ENCODE peak calls at places on chromosomes 5 and 9, in ten cellular contexts. F, M, Q, P, H, V, J, R, G and I are unnamed samples. For H3K36me3, the result is how much of the 10 kb centered on the place peaks cover.

GRCh38 chr5:178421699-178422399 is 168.3 kb downstream of the COL23A1 start:
- DNase-seq in G (no peak), R (no peak), H (no peak), P (no peak), F (no peak), V (no peak), M (no peak), Q (no peak), J (no peak), I (no peak)

GRCh38 chr5:133781446-133781845 is 169.1 kb upstream of the FSTL4 start:
- DNase-seq in G (no peak), F (no peak), H (no peak), Q (no peak), R (no peak), V (no peak), P (no peak), J (no peak), M (no peak), I (no peak)

GRCh38 chr5:108451269-108451668 is 69.4 kb upstream of the FBXL17 start:
- DNase-seq in P (no peak), J (no peak), Q (no peak), M (no peak), G (no peak), R (no peak), V (no peak), H (no peak), F (no peak), I (no peak)

GRCh38 chr5:122469520-122469919 is 157.5 kb downstream of the SNCAIP start:
- DNase-seq in Q (no peak), P (no peak), F (no peak), M (no peak), H (no peak), V (no peak), G (no peak), J (no peak), R (no peak), I (no peak)

GRCh38 chr5:33531796-33532195 is 91.0 kb downstream of the TARS1 start:
- DNase-seq in M (no peak), H (no peak), J (no peak), G (no peak), V (no peak), Q (no peak), F (no peak), R (no peak), P (no peak), I (no peak)

GRCh38 chr5:149268928-149269557 is 2.6 kb upstream of the AFAP1L1 start:
- DNase-seq in P (no peak), M (no peak), J (no peak), H (peak), V (no peak), G (no peak), F (no peak), Q (no peak), R (no peak), I (no peak)

GRCh38 chr9:75918154-75918553 is 27.7 kb downstream of the PCSK5 start:
- DNase-seq in R (no peak), F (no peak), V (no peak), J (no peak), G (no peak), M (no peak), Q (no peak), P (no peak), H (peak), I (no peak)

GRCh38 chr5:105907016-105907415 is 1763.7 kb downstream of the EFNA5 start:
- DNase-seq in M (no peak), J (no peak), Q (no peak), V (no peak), G (no peak), R (no peak), P (no peak), H (no peak), F (no peak), I (no peak)

GRCh38 chr9:103941104-103941503 is 153.0 kb upstream of the SMC2 start:
- DNase-seq in F (no peak), M (no peak), P (no peak), V (no peak), Q (no peak), H (no peak), R (no peak), J (peak), G (no peak), I (no peak)

GRCh38 chr9:131258698-131259431 is 17.4 kb downstream of the FAM78A start:
- DNase-seq in R (no peak), P (no peak), J (peak), M (no peak), V (no peak), G (no peak), H (no peak), F (no peak), Q (no peak), I (no peak)

GRCh38 chr5:56607551-56607950 is 207.8 kb upstream of the MAP3K1 start:
- DNase-seq in J (no peak), Q (no peak), H (peak), G (no peak), P (no peak), V (no peak), M (no peak), F (no peak), R (no peak), I (no peak)

GRCh38 chr5:143782588-143783386 is 29.2 kb upstream of the HMHB1 start:
- DNase-seq in F (no peak), P (no peak), V (no peak), R (no peak), Q (no peak), M (no peak), G (no peak), J (no peak), H (no peak), I (no peak)

GRCh38 chr5:160930361-160930760 is 78.3 kb upstream of the ATP10B start:
- DNase-seq in V (no peak), Q (no peak), H (peak), M (no peak), R (no peak), P (no peak), J (no peak), G (no peak), F (no peak), I (no peak)

GRCh38 chr5:112529525-112529924 is 110.4 kb upstream of the EPB41L4A start:
- DNase-seq in V (no peak), J (no peak), H (peak), G (no peak), F (no peak), P (no peak), M (no peak), R (no peak), Q (no peak), I (no peak)

GRCh38 chr9:70177121-70177520 is 81.7 kb upstream of the SMC5 start:
- DNase-seq in J (no peak), H (no peak), M (no peak), F (no peak), P (no peak), R (no peak), V (no peak), G (no peak), Q (no peak), I (no peak)

GRCh38 chr5:56247596-56247995 is 14.5 kb upstream of the ANKRD55 start:
- DNase-seq in Q (no peak), H (no peak), F (no peak), R (no peak), V (no peak), J (no peak), M (no peak), G (no peak), P (no peak), I (no peak)

GRCh38 chr9:35432076-35432475 is 57.8 kb upstream of the RUSC2 start:
- DNase-seq in P (no peak), H (peak), Q (no peak), R (no peak), V (no peak), F (no peak), M (no peak), G (no peak), J (no peak), I (no peak)

GRCh38 chr5:173317091-173317685 is 11.0 kb downstream of the STC2 start:
- DNase-seq in F (no peak), M (no peak), V (no peak), G (no peak), Q (no peak), J (no peak), P (no peak), R (no peak), H (no peak), I (no peak)

GRCh38 chr5:116365006-116365496 is 209.6 kb downstream of the SEMA6A start:
- DNase-seq in V (no peak), R (no peak), Q (no peak), P (no peak), F (no peak), G (no peak), M (no peak), H (no peak), J (no peak), I (no peak)

GRCh38 chr5:167280111-167280510 is 1011.3 kb upstream of the WWC1 start:
- DNase-seq in F (no peak), Q (no peak), M (no peak), H (no peak), G (no peak), P (no peak), R (no peak), V (no peak), J (no peak), I (no peak)

GRCh38 chr5:57482671-57483106 is at the start of gene ACTBL2:
- DNase-seq in H (peak), F (no peak), V (no peak), R (no peak), J (no peak), G (no peak), P (no peak), Q (no peak), M (no peak), I (no peak)

GRCh38 chr5:606526-607399 is 5.4 kb upstream of the CEP72 start:
- DNase-seq in Q (no peak), R (no peak), H (no peak), V (no peak), M (no peak), J (no peak), G (no peak), F (no peak), P (no peak), I (no peak)

GRCh38 chr9:86099695-86100364 is 472 bp upstream of the GOLM1 start:
- DNase-seq in F (peak), H (peak), G (no peak), J (no peak), P (peak), Q (peak), M (peak), V (peak), R (peak), I (peak)

GRCh38 chr5:112355058-112355685 is 63.9 kb downstream of the EPB41L4A start:
- DNase-seq in P (no peak), H (no peak), V (no peak), G (no peak), Q (no peak), M (no peak), R (no peak), J (no peak), F (no peak), I (no peak)

GRCh38 chr9:102844754-102845153 is 150.4 kb upstream of the CYLC2 start:
- DNase-seq in H (no peak), G (no peak), M (no peak), Q (no peak), V (no peak), R (no peak), P (no peak), F (no peak), J (no peak), I (no peak)

GRCh38 chr5:168531987-168532386 is 2.9 kb downstream of the FBLL1 start:
- DNase-seq in H (no peak), G (no peak), P (no peak), M (no peak), J (no peak), R (no peak), Q (no peak), V (no peak), F (no peak), I (no peak)

GRCh38 chr5:96772542-96772941 is 35.2 kb downstream of the ERAP1 start:
- DNase-seq in M (no peak), P (no peak), G (no peak), V (no peak), H (no peak), F (no peak), Q (no peak), R (no peak), J (no peak), I (no peak)

GRCh38 chr5:33287242-33287641 is 153.5 kb upstream of the TARS1 start:
- DNase-seq in R (no peak), J (no peak), H (no peak), P (no peak), V (no peak), F (no peak), G (no peak), M (no peak), Q (no peak), I (no peak)

GRCh38 chr5:75300084-75300483 is 36.9 kb upstream of the HMGCR start:
- DNase-seq in J (no peak), G (no peak), F (no peak), H (no peak), V (no peak), R (no peak), M (no peak), Q (no peak), P (no peak), I (no peak)

GRCh38 chr5:15026011-15026481 is 154.5 kb upstream of the ANKH start:
- DNase-seq in F (no peak), M (no peak), V (no peak), P (no peak), J (no peak), Q (no peak), H (peak), R (no peak), G (no peak), I (no peak)

GRCh38 chr5:137699291-137700281 is 36.3 kb downstream of the KLHL3 start:
- DNase-seq in F (no peak), H (no peak), Q (no peak), M (no peak), V (no peak), G (no peak), J (no peak), P (no peak), R (no peak), I (no peak)

GRCh38 chr5:140202078-140202477 is 27.1 kb downstream of the CYSTM1 start:
- DNase-seq in M (no peak), H (peak), Q (no peak), P (no peak), F (no peak), R (no peak), G (no peak), J (no peak), V (no peak), I (no peak)

GRCh38 chr9:127553793-127554192 is 58.3 kb upstream of the STXBP1 start:
- DNase-seq in H (no peak), R (no peak), P (no peak), J (no peak), Q (no peak), M (no peak), V (no peak), F (no peak), G (no peak), I (no peak)

GRCh38 chr9:125915606-125916005 is 168.4 kb downstream of the PBX3 start:
- DNase-seq in M (no peak), Q (no peak), F (no peak), V (no peak), R (no peak), J (peak), G (no peak), P (no peak), H (no peak), I (no peak)

GRCh38 chr9:16484178-16484577 is 386.3 kb downstream of the BNC2 start:
- DNase-seq in M (no peak), J (no peak), G (no peak), P (no peak), H (no peak), R (no peak), V (no peak), F (no peak), Q (no peak), I (no peak)

GRCh38 chr5:87751801-87752200 is 339.1 kb upstream of the CCNH start:
- DNase-seq in F (no peak), G (no peak), H (no peak), Q (no peak), J (no peak), M (no peak), P (no peak), R (no peak), V (peak), I (no peak)

DNA sequence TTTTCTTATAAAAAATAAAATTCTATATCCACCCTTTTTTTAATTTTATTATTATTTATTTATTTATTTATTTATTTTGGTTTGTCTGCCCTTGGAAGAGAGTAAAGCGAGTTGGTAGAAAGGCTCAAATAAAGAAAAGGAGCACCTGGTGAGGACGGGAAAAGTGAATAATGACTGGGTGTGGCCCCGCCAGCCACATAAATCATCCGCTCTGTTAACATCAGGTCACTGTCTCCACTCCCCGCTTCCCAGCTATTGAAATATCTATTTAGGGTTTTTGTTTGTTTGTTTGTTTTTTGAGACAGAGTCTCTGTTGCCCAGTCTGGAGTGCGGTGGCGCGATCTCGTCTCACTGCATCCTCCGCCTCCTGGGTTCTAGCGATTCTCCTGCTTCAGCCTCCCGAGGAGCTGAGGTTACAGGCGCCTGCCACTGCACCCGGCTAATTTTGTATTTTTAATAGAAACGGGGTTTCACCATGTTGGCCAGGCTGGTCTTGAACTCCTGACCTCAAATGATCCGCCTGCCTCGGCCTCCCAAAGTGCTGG is 844 bp downstream of the POLR3G start:
- DNase-seq in V (no peak), H (no peak), P (no peak), G (no peak), R (no peak), Q (no peak), F (no peak), M (no peak), J (no peak), I (no peak)
- H3K4me3 ChIP-seq in V (no peak), H (peak), P (no peak), G (no peak), R (no peak), Q (peak), F (peak), M (peak), J (no peak), I (no peak)

DNA sequence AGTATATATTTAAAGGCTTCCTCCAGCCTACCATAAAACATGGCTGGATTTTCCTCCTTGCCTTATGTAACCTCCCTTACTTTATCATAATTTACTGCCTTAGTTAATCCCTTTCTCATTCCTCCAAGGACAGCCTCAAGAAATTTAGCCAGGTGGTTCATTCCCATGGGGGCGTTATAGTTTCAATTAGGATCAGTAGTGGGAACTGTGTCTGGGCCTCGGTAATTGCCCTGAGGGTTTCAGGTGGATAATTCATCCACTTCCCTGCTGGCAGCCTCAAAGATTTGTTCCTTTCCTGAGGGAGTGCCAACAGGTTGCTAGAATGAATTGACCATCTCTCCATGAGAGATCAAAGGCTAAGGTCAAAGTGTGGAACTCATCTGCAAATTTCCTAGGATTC is 4.3 kb upstream of the GM2A start:
- DNase-seq in V (no peak), J (no peak), P (no peak), G (no peak), M (no peak), H (no peak), R (peak), Q (no peak), F (no peak), I (no peak)
- H3K36me3 ChIP-seq in V (under half), J (under half), P (under half), G (under half), M (under half), H (under half), R (under half), Q (under half), F (under half), I (under half)

GRCh38 chr5:158957196-158957595 is 142.5 kb downstream of the EBF1 start:
- DNase-seq in J (no peak), H (no peak), M (no peak), Q (no peak), V (no peak), G (no peak), R (no peak), F (no peak), P (no peak), I (no peak)
- H3K4me3 ChIP-seq in J (no peak), H (no peak), M (no peak), Q (no peak), V (no peak), G (no peak), R (no peak), F (no peak), P (no peak), I (no peak)

DNA sequence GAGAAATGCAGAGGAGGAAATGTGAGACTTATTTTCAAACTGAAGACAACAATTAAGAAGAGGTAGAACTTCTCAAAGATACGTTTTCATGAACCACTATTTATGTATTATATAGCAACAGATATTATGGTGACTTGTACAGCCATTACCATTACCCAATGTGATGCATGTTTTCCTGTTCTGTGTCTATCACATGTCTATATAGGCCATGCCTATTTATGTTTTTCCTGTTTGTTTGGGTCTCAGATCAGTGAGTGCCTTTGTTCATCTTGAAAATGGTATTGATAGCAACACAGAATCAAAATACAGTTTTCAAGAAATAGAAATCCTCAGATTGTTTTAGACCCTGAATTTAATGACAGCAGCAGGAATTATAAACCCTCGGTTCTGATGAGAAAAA is 44.0 kb downstream of the DAPK1 start:
- DNase-seq in V (no peak), M (no peak), F (no peak), G (no peak), R (no peak), Q (no peak), P (no peak), J (no peak), H (no peak), I (no peak)
- H3K36me3 ChIP-seq in V (under half), M (under half), F (under half), G (under half), R (under half), Q (under half), P (under half), J (under half), H (under half), I (under half)